ENCODE peak calls at places on chromosomes 16 and 17, in ten cellular contexts. One of them, this sample, is unnamed.

GRCh38 chr16:17359778-17360177 is 111.0 kb downstream of the XYLT1 start:
- DNase-seq in gastrocnemius medialis: no peak
- DNase-seq in cardiac muscle cell: peak; percentile 15
- DNase-seq in CD4-positive, alpha-beta T cell: peak; percentile 22
- DNase-seq in PC-9: no peak
- DNase-seq in CD4-positive, CD25-positive, alpha-beta regulatory T cell: no peak
- DNase-seq in small intestine: no peak
- DNase-seq in RWPE1: no peak
- DNase-seq in body of pancreas: no peak
- DNase-seq in epithelial cell of prostate: no peak
- DNase-seq in this sample: no peak

GRCh38 chr17:51228177-51228576 is 31.7 kb downstream of the MBTD1 start:
- DNase-seq in gastrocnemius medialis: no peak
- DNase-seq in epithelial cell of prostate: no peak
- DNase-seq in body of pancreas: no peak
- DNase-seq in cardiac muscle cell: peak; percentile 64
- DNase-seq in CD4-positive, CD25-positive, alpha-beta regulatory T cell: no peak
- DNase-seq in CD4-positive, alpha-beta T cell: no peak
- DNase-seq in small intestine: no peak
- DNase-seq in RWPE1: no peak
- DNase-seq in PC-9: no peak
- DNase-seq in this sample: no peak

GRCh38 chr16:51134269-51134812 is 16.7 kb downstream of the SALL1 start:
- DNase-seq in RWPE1: no peak
- DNase-seq in cardiac muscle cell: peak; percentile 5
- DNase-seq in CD4-positive, CD25-positive, alpha-beta regulatory T cell: no peak
- DNase-seq in body of pancreas: no peak
- DNase-seq in small intestine: no peak
- DNase-seq in epithelial cell of prostate: no peak
- DNase-seq in PC-9: no peak
- DNase-seq in CD4-positive, alpha-beta T cell: no peak
- DNase-seq in gastrocnemius medialis: no peak
- DNase-seq in this sample: peak; percentile 51

GRCh38 chr17:44360144-44360533 is 3.5 kb downstream of the FAM171A2 start:
- DNase-seq in cardiac muscle cell: no peak
- DNase-seq in epithelial cell of prostate: no peak
- DNase-seq in gastrocnemius medialis: no peak
- DNase-seq in PC-9: no peak
- DNase-seq in CD4-positive, alpha-beta T cell: no peak
- DNase-seq in small intestine: no peak
- DNase-seq in CD4-positive, CD25-positive, alpha-beta regulatory T cell: no peak
- DNase-seq in body of pancreas: no peak
- DNase-seq in RWPE1: no peak
- DNase-seq in this sample: no peak

GRCh38 chr17:30433514-30433913 is 43.7 kb upstream of the GOSR1 start:
- DNase-seq in CD4-positive, alpha-beta T cell: no peak
- DNase-seq in RWPE1: peak; percentile 64
- DNase-seq in CD4-positive, CD25-positive, alpha-beta regulatory T cell: no peak
- DNase-seq in cardiac muscle cell: peak; percentile 95
- DNase-seq in PC-9: peak; percentile 75
- DNase-seq in small intestine: peak; percentile 33
- DNase-seq in body of pancreas: peak; percentile 40
- DNase-seq in gastrocnemius medialis: peak; percentile 26
- DNase-seq in epithelial cell of prostate: peak; percentile 65
- DNase-seq in this sample: no peak

GRCh38 chr16:12182202-12182601 is 205.7 kb downstream of the SNX29 start:
- DNase-seq in gastrocnemius medialis: no peak
- DNase-seq in CD4-positive, alpha-beta T cell: no peak
- DNase-seq in RWPE1: no peak
- DNase-seq in PC-9: no peak
- DNase-seq in CD4-positive, CD25-positive, alpha-beta regulatory T cell: no peak
- DNase-seq in small intestine: no peak
- DNase-seq in body of pancreas: no peak
- DNase-seq in cardiac muscle cell: no peak
- DNase-seq in epithelial cell of prostate: no peak
- DNase-seq in this sample: no peak

GRCh38 chr17:60129164-60129563 is 20.6 kb upstream of the CA4 start:
- DNase-seq in gastrocnemius medialis: no peak
- DNase-seq in RWPE1: no peak
- DNase-seq in epithelial cell of prostate: no peak
- DNase-seq in CD4-positive, CD25-positive, alpha-beta regulatory T cell: no peak
- DNase-seq in cardiac muscle cell: no peak
- DNase-seq in body of pancreas: no peak
- DNase-seq in CD4-positive, alpha-beta T cell: no peak
- DNase-seq in PC-9: no peak
- DNase-seq in small intestine: no peak
- DNase-seq in this sample: no peak

GRCh38 chr17:81511800-81512559 is 619 bp downstream of the ACTG1 start:
- DNase-seq in PC-9: no peak
- DNase-seq in CD4-positive, CD25-positive, alpha-beta regulatory T cell: peak; percentile 29
- DNase-seq in epithelial cell of prostate: no peak
- DNase-seq in cardiac muscle cell: peak; percentile 43
- DNase-seq in body of pancreas: no peak
- DNase-seq in small intestine: no peak
- DNase-seq in gastrocnemius medialis: no peak
- DNase-seq in RWPE1: no peak
- DNase-seq in CD4-positive, alpha-beta T cell: peak; percentile 29
- DNase-seq in this sample: peak; percentile 74

GRCh38 chr17:37786481-37786880 is 41.6 kb upstream of the HNF1B start:
- DNase-seq in epithelial cell of prostate: no peak
- DNase-seq in body of pancreas: no peak
- DNase-seq in gastrocnemius medialis: no peak
- DNase-seq in RWPE1: no peak
- DNase-seq in cardiac muscle cell: no peak
- DNase-seq in CD4-positive, CD25-positive, alpha-beta regulatory T cell: no peak
- DNase-seq in small intestine: no peak
- DNase-seq in CD4-positive, alpha-beta T cell: no peak
- DNase-seq in PC-9: no peak
- DNase-seq in this sample: no peak

GRCh38 chr16:11409398-11409797 is 64.1 kb downstream of the RMI2 start:
- DNase-seq in body of pancreas: no peak
- DNase-seq in small intestine: no peak
- DNase-seq in PC-9: no peak
- DNase-seq in CD4-positive, alpha-beta T cell: no peak
- DNase-seq in epithelial cell of prostate: no peak
- DNase-seq in CD4-positive, CD25-positive, alpha-beta regulatory T cell: no peak
- DNase-seq in RWPE1: no peak
- DNase-seq in cardiac muscle cell: peak; percentile 17
- DNase-seq in gastrocnemius medialis: no peak
- DNase-seq in this sample: no peak

DNA sequence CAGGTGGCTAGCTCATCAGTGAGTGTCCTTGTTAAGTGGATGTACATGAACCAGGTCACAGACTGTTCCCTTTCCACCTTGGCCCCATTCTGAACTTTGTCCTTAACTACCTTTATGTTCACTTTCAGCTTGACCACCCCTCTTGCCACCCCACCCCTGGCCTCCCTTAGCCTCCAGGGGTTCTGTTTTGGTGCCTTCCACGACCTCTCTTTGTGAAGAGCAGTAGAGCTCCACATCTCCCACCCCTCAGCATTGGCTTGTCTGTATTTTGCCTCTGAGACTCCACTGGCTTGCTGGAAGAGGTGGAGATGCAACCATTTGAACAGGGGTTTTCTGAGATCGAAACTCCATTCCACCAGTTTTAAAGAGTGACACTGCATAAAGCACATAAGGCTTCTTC is 123.5 kb downstream of the RGS9 start:
- DNase-seq in PC-9: no peak
- DNase-seq in RWPE1: no peak
- DNase-seq in CD4-positive, CD25-positive, alpha-beta regulatory T cell: no peak
- DNase-seq in epithelial cell of prostate: no peak
- DNase-seq in body of pancreas: no peak
- DNase-seq in CD4-positive, alpha-beta T cell: no peak
- DNase-seq in cardiac muscle cell: no peak
- DNase-seq in small intestine: no peak
- DNase-seq in gastrocnemius medialis: no peak
- DNase-seq in this sample: no peak
- H3K27ac ChIP-seq in PC-9: no peak overlapping the region
- H3K27ac ChIP-seq in RWPE1: no peak overlapping the region
- H3K27ac ChIP-seq in CD4-positive, CD25-positive, alpha-beta regulatory T cell: no peak overlapping the region
- H3K27ac ChIP-seq in epithelial cell of prostate: no peak overlapping the region
- H3K27ac ChIP-seq in body of pancreas: no peak overlapping the region
- H3K27ac ChIP-seq in CD4-positive, alpha-beta T cell: no peak overlapping the region
- H3K27ac ChIP-seq in cardiac muscle cell: no peak overlapping the region
- H3K27ac ChIP-seq in small intestine: no peak overlapping the region
- H3K27ac ChIP-seq in gastrocnemius medialis: no peak overlapping the region
- H3K27ac ChIP-seq in this sample: no peak overlapping the region

GRCh38 chr17:28818705-28819295 is 23.8 kb downstream of the FAM222B start:
- DNase-seq in gastrocnemius medialis: no peak
- DNase-seq in RWPE1: no peak
- DNase-seq in body of pancreas: no peak
- DNase-seq in small intestine: no peak
- DNase-seq in epithelial cell of prostate: no peak
- DNase-seq in cardiac muscle cell: peak; percentile 39
- DNase-seq in CD4-positive, CD25-positive, alpha-beta regulatory T cell: no peak
- DNase-seq in CD4-positive, alpha-beta T cell: no peak
- DNase-seq in PC-9: no peak
- DNase-seq in this sample: no peak
- H3K27ac ChIP-seq in gastrocnemius medialis: no peak overlapping the region
- H3K27ac ChIP-seq in RWPE1: no peak overlapping the region
- H3K27ac ChIP-seq in body of pancreas: no peak overlapping the region
- H3K27ac ChIP-seq in small intestine: no peak overlapping the region
- H3K27ac ChIP-seq in epithelial cell of prostate: no peak overlapping the region
- H3K27ac ChIP-seq in cardiac muscle cell: no peak overlapping the region
- H3K27ac ChIP-seq in CD4-positive, CD25-positive, alpha-beta regulatory T cell: no peak overlapping the region
- H3K27ac ChIP-seq in CD4-positive, alpha-beta T cell: no peak overlapping the region
- H3K27ac ChIP-seq in PC-9: no peak overlapping the region
- H3K27ac ChIP-seq in this sample: no peak overlapping the region

DNA sequence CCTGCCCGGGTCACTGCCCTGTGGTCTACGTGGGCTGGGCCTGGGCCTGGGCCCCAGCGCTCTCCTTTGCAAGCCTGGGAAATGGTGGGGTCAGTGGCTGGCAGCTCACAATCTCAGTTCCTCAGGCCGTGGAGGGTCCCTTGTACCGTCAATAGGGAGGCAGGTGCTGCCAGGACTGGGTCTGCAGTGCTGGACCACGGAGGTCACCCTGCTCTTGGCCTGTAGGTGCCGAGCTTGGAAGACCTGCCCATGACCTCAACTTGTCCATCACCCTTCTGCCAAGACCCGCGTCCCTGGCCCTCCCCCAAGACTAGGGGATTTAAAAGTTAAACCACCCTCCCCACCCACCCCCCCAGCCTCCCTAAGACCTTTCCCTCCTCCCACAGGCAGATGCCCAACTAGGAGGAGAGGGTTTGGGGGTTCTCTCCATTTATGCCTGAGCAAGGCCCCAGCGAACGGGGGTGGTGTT is 2.5 kb downstream of the TBX2 start:
- DNase-seq in cardiac muscle cell: no peak
- DNase-seq in PC-9: no peak
- DNase-seq in CD4-positive, CD25-positive, alpha-beta regulatory T cell: no peak
- DNase-seq in RWPE1: no peak
- DNase-seq in CD4-positive, alpha-beta T cell: no peak
- DNase-seq in epithelial cell of prostate: no peak
- DNase-seq in small intestine: no peak
- DNase-seq in gastrocnemius medialis: no peak
- DNase-seq in body of pancreas: no peak
- DNase-seq in this sample: no peak
- H3K27ac ChIP-seq in cardiac muscle cell: peak overlapping the region; percentile 5
- H3K27ac ChIP-seq in PC-9: no peak overlapping the region
- H3K27ac ChIP-seq in CD4-positive, CD25-positive, alpha-beta regulatory T cell: no peak overlapping the region
- H3K27ac ChIP-seq in RWPE1: no peak overlapping the region
- H3K27ac ChIP-seq in CD4-positive, alpha-beta T cell: no peak overlapping the region
- H3K27ac ChIP-seq in epithelial cell of prostate: no peak overlapping the region
- H3K27ac ChIP-seq in small intestine: peak overlapping the region; percentile 80
- H3K27ac ChIP-seq in gastrocnemius medialis: peak overlapping the region; percentile 48
- H3K27ac ChIP-seq in body of pancreas: no peak overlapping the region
- H3K27ac ChIP-seq in this sample: peak overlapping the region; percentile 3

GRCh38 chr17:48609754-48610281 is 999 bp downstream of the HOXB7 start:
- DNase-seq in epithelial cell of prostate: no peak
- DNase-seq in CD4-positive, CD25-positive, alpha-beta regulatory T cell: no peak
- DNase-seq in PC-9: no peak
- DNase-seq in body of pancreas: no peak
- DNase-seq in CD4-positive, alpha-beta T cell: no peak
- DNase-seq in gastrocnemius medialis: no peak
- DNase-seq in small intestine: no peak
- DNase-seq in cardiac muscle cell: no peak
- DNase-seq in RWPE1: no peak
- DNase-seq in this sample: no peak

GRCh38 chr17:48611213-48611612 is 396 bp upstream of the HOXB7 start:
- DNase-seq in PC-9: no peak
- DNase-seq in body of pancreas: no peak
- DNase-seq in CD4-positive, alpha-beta T cell: no peak
- DNase-seq in gastrocnemius medialis: no peak
- DNase-seq in small intestine: no peak
- DNase-seq in cardiac muscle cell: no peak
- DNase-seq in RWPE1: no peak
- DNase-seq in epithelial cell of prostate: no peak
- DNase-seq in CD4-positive, CD25-positive, alpha-beta regulatory T cell: no peak
- DNase-seq in this sample: no peak

GRCh38 chr17:48611681-48612455 is 1.1 kb upstream of the HOXB7 start:
- DNase-seq in small intestine: no peak
- DNase-seq in epithelial cell of prostate: no peak
- DNase-seq in body of pancreas: no peak
- DNase-seq in RWPE1: no peak
- DNase-seq in PC-9: peak; percentile 55
- DNase-seq in CD4-positive, alpha-beta T cell: no peak
- DNase-seq in gastrocnemius medialis: no peak
- DNase-seq in CD4-positive, CD25-positive, alpha-beta regulatory T cell: no peak
- DNase-seq in cardiac muscle cell: no peak
- DNase-seq in this sample: no peak

GRCh38 chr17:48608921-48609505 is 1.8 kb downstream of the HOXB7 start:
- DNase-seq in RWPE1: no peak
- DNase-seq in CD4-positive, alpha-beta T cell: no peak
- DNase-seq in body of pancreas: no peak
- DNase-seq in CD4-positive, CD25-positive, alpha-beta regulatory T cell: no peak
- DNase-seq in epithelial cell of prostate: no peak
- DNase-seq in small intestine: no peak
- DNase-seq in PC-9: no peak
- DNase-seq in gastrocnemius medialis: no peak
- DNase-seq in cardiac muscle cell: no peak
- DNase-seq in this sample: no peak

DNA sequence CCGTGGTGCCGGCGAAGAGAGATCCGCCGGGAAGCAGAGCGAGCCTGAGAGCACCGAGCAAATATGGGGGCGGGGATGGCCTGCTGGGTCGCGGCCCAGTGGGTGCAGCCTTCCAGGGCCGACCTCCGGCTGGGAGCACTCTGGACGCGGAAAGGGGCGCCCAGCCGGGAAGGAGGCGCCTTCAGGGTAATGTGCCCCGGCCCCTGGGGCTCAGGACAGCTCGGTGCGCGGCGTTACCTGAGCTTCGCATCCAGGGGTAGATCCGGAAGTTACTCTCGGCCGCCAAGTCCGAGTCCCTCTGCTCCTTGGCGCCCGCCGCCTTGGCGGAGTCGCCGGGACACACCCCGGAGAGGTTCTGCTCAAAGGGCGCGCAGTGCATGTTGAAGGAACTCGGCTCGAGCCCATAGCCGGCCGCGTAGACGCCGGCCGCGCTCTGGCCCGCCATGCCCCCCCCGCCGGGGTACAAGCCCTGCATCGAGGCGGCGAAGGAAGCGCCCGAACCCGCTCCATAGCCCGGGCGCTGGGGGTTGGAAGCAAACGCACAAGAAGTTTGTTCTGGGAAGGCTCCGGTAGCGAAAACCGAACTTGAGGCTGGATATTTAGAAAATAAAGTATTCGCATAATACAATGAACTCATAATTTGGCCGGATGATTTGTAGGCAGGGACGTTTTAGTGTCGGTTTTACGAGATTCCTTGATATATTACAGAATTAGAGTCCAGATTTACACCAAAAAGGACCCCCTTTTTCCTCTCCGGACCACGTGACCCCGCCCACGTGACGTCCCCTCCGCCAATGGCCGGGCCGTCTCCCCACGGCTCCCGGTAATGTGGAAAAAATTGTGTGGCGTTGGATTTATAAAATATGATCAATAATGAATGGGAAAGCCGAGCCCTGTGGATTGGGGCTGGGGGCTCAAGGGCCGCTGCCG is at the start of gene HOXB7:
- DNase-seq in cardiac muscle cell: no peak
- DNase-seq in small intestine: no peak
- DNase-seq in epithelial cell of prostate: no peak
- DNase-seq in PC-9: peak; percentile 52
- DNase-seq in RWPE1: peak; percentile 83
- DNase-seq in CD4-positive, CD25-positive, alpha-beta regulatory T cell: peak; percentile 58
- DNase-seq in body of pancreas: no peak
- DNase-seq in CD4-positive, alpha-beta T cell: no peak
- DNase-seq in gastrocnemius medialis: peak; percentile 39
- DNase-seq in this sample: peak; percentile 79
- H3K27ac ChIP-seq in cardiac muscle cell: no peak within 1 kb of the TSS
- H3K27ac ChIP-seq in small intestine: peak within 1 kb of the TSS; percentile 75
- H3K27ac ChIP-seq in epithelial cell of prostate: peak within 1 kb of the TSS; percentile 57
- H3K27ac ChIP-seq in PC-9: peak within 1 kb of the TSS; percentile 63
- H3K27ac ChIP-seq in RWPE1: peak within 1 kb of the TSS; percentile 92
- H3K27ac ChIP-seq in CD4-positive, CD25-positive, alpha-beta regulatory T cell: no peak within 1 kb of the TSS
- H3K27ac ChIP-seq in body of pancreas: no peak within 1 kb of the TSS
- H3K27ac ChIP-seq in CD4-positive, alpha-beta T cell: no peak within 1 kb of the TSS
- H3K27ac ChIP-seq in gastrocnemius medialis: peak within 1 kb of the TSS; percentile 65
- H3K27ac ChIP-seq in this sample: no peak within 1 kb of the TSS

This sample was measured in right cardiac atrium.